ENCODE peak calls at places on chromosomes 16 and 17, in eight cellular contexts. One of them, this sample, is unnamed.

GRCh38 chr16:10558746-10559641 is 21.4 kb downstream of the EMP2 start:
- DNase-seq in GM12892: no peak
- DNase-seq in C1 segment of cervical spinal cord: peak; percentile 50
- DNase-seq in osteocyte: no peak
- DNase-seq in stimulated activated CD4-positive, alpha-beta T cell treated with anti-CD3 and anti-CD28 coated beads, TNF-alpha, amount 100 ng/mL, for 48 hours: no peak
- DNase-seq in non-pigmented ciliary epithelial cell: no peak
- DNase-seq in NCI-H1105 treated with DMSO at 0.1 percent for 48 hours: no peak
- DNase-seq in CD8-positive, alpha-beta T cell: no peak
- DNase-seq in this sample: peak; percentile 96

GRCh38 chr16:67100569-67101300 is 9.0 kb upstream of the PHAF1 start:
- DNase-seq in C1 segment of cervical spinal cord: no peak
- DNase-seq in GM12892: no peak
- DNase-seq in osteocyte: no peak
- DNase-seq in NCI-H1105 treated with DMSO at 0.1 percent for 48 hours: no peak
- DNase-seq in stimulated activated CD4-positive, alpha-beta T cell treated with anti-CD3 and anti-CD28 coated beads, TNF-alpha, amount 100 ng/mL, for 48 hours: no peak
- DNase-seq in CD8-positive, alpha-beta T cell: no peak
- DNase-seq in non-pigmented ciliary epithelial cell: no peak
- DNase-seq in this sample: no peak

GRCh38 chr17:20156196-20157077 is 147.3 kb downstream of the SPECC1 start:
- DNase-seq in C1 segment of cervical spinal cord: no peak
- DNase-seq in osteocyte: peak; percentile 82
- DNase-seq in GM12892: peak; percentile 42
- DNase-seq in CD8-positive, alpha-beta T cell: peak; percentile 26
- DNase-seq in NCI-H1105 treated with DMSO at 0.1 percent for 48 hours: peak; percentile 46
- DNase-seq in stimulated activated CD4-positive, alpha-beta T cell treated with anti-CD3 and anti-CD28 coated beads, TNF-alpha, amount 100 ng/mL, for 48 hours: no peak
- DNase-seq in non-pigmented ciliary epithelial cell: no peak
- DNase-seq in this sample: peak; percentile 26

GRCh38 chr17:6126768-6127167 is 56.6 kb downstream of the WSCD1 start:
- DNase-seq in NCI-H1105 treated with DMSO at 0.1 percent for 48 hours: no peak
- DNase-seq in non-pigmented ciliary epithelial cell: no peak
- DNase-seq in GM12892: no peak
- DNase-seq in stimulated activated CD4-positive, alpha-beta T cell treated with anti-CD3 and anti-CD28 coated beads, TNF-alpha, amount 100 ng/mL, for 48 hours: no peak
- DNase-seq in CD8-positive, alpha-beta T cell: no peak
- DNase-seq in C1 segment of cervical spinal cord: no peak
- DNase-seq in osteocyte: no peak
- DNase-seq in this sample: no peak

GRCh38 chr17:4249452-4250029 is 14.2 kb downstream of the ANKFY1 start:
- DNase-seq in osteocyte: no peak
- DNase-seq in non-pigmented ciliary epithelial cell: no peak
- DNase-seq in stimulated activated CD4-positive, alpha-beta T cell treated with anti-CD3 and anti-CD28 coated beads, TNF-alpha, amount 100 ng/mL, for 48 hours: no peak
- DNase-seq in CD8-positive, alpha-beta T cell: no peak
- DNase-seq in NCI-H1105 treated with DMSO at 0.1 percent for 48 hours: no peak
- DNase-seq in C1 segment of cervical spinal cord: no peak
- DNase-seq in GM12892: no peak
- DNase-seq in this sample: no peak

GRCh38 chr17:549197-550040 is 165.2 kb downstream of the VPS53 start:
- DNase-seq in osteocyte: no peak
- DNase-seq in stimulated activated CD4-positive, alpha-beta T cell treated with anti-CD3 and anti-CD28 coated beads, TNF-alpha, amount 100 ng/mL, for 48 hours: no peak
- DNase-seq in C1 segment of cervical spinal cord: no peak
- DNase-seq in non-pigmented ciliary epithelial cell: no peak
- DNase-seq in NCI-H1105 treated with DMSO at 0.1 percent for 48 hours: peak; percentile 8
- DNase-seq in CD8-positive, alpha-beta T cell: no peak
- DNase-seq in GM12892: no peak
- DNase-seq in this sample: no peak

GRCh38 chr16:11016993-11017392 is 72.6 kb downstream of the CLEC16A start:
- DNase-seq in NCI-H1105 treated with DMSO at 0.1 percent for 48 hours: no peak
- DNase-seq in CD8-positive, alpha-beta T cell: peak; percentile 44
- DNase-seq in C1 segment of cervical spinal cord: no peak
- DNase-seq in stimulated activated CD4-positive, alpha-beta T cell treated with anti-CD3 and anti-CD28 coated beads, TNF-alpha, amount 100 ng/mL, for 48 hours: no peak
- DNase-seq in GM12892: no peak
- DNase-seq in non-pigmented ciliary epithelial cell: no peak
- DNase-seq in osteocyte: no peak
- DNase-seq in this sample: peak; percentile 97

GRCh38 chr17:41800601-41801373 is 11.0 kb downstream of the P3H4 start:
- DNase-seq in osteocyte: no peak
- DNase-seq in NCI-H1105 treated with DMSO at 0.1 percent for 48 hours: no peak
- DNase-seq in stimulated activated CD4-positive, alpha-beta T cell treated with anti-CD3 and anti-CD28 coated beads, TNF-alpha, amount 100 ng/mL, for 48 hours: no peak
- DNase-seq in C1 segment of cervical spinal cord: no peak
- DNase-seq in non-pigmented ciliary epithelial cell: no peak
- DNase-seq in CD8-positive, alpha-beta T cell: no peak
- DNase-seq in GM12892: no peak
- DNase-seq in this sample: no peak

GRCh38 chr17:41813039-41813680 is 356 bp downstream of the FKBP10 start:
- DNase-seq in stimulated activated CD4-positive, alpha-beta T cell treated with anti-CD3 and anti-CD28 coated beads, TNF-alpha, amount 100 ng/mL, for 48 hours: no peak
- DNase-seq in GM12892: no peak
- DNase-seq in non-pigmented ciliary epithelial cell: no peak
- DNase-seq in C1 segment of cervical spinal cord: no peak
- DNase-seq in osteocyte: no peak
- DNase-seq in NCI-H1105 treated with DMSO at 0.1 percent for 48 hours: no peak
- DNase-seq in CD8-positive, alpha-beta T cell: no peak
- DNase-seq in this sample: no peak

GRCh38 chr16:88747588-88748301 is 37.3 kb downstream of the PIEZO1 start:
- DNase-seq in GM12892: peak; percentile 67
- DNase-seq in CD8-positive, alpha-beta T cell: no peak
- DNase-seq in C1 segment of cervical spinal cord: no peak
- DNase-seq in osteocyte: no peak
- DNase-seq in stimulated activated CD4-positive, alpha-beta T cell treated with anti-CD3 and anti-CD28 coated beads, TNF-alpha, amount 100 ng/mL, for 48 hours: no peak
- DNase-seq in non-pigmented ciliary epithelial cell: no peak
- DNase-seq in NCI-H1105 treated with DMSO at 0.1 percent for 48 hours: no peak
- DNase-seq in this sample: peak; percentile 54

GRCh38 chr17:47276868-47277267 is 23.2 kb downstream of the ITGB3 start:
- DNase-seq in non-pigmented ciliary epithelial cell: no peak
- DNase-seq in osteocyte: peak; percentile 89
- DNase-seq in GM12892: no peak
- DNase-seq in CD8-positive, alpha-beta T cell: no peak
- DNase-seq in C1 segment of cervical spinal cord: no peak
- DNase-seq in NCI-H1105 treated with DMSO at 0.1 percent for 48 hours: peak; percentile 22
- DNase-seq in stimulated activated CD4-positive, alpha-beta T cell treated with anti-CD3 and anti-CD28 coated beads, TNF-alpha, amount 100 ng/mL, for 48 hours: no peak
- DNase-seq in this sample: peak; percentile 89

GRCh38 chr17:40194821-40195220 is 17.6 kb downstream of the RAPGEFL1 start:
- DNase-seq in GM12892: no peak
- DNase-seq in osteocyte: no peak
- DNase-seq in non-pigmented ciliary epithelial cell: no peak
- DNase-seq in C1 segment of cervical spinal cord: no peak
- DNase-seq in NCI-H1105 treated with DMSO at 0.1 percent for 48 hours: no peak
- DNase-seq in CD8-positive, alpha-beta T cell: no peak
- DNase-seq in stimulated activated CD4-positive, alpha-beta T cell treated with anti-CD3 and anti-CD28 coated beads, TNF-alpha, amount 100 ng/mL, for 48 hours: no peak
- DNase-seq in this sample: no peak

GRCh38 chr17:28745052-28745776 is 1.4 kb downstream of the TRAF4 start:
- DNase-seq in C1 segment of cervical spinal cord: peak; percentile 85
- DNase-seq in GM12892: no peak
- DNase-seq in NCI-H1105 treated with DMSO at 0.1 percent for 48 hours: peak; percentile 20
- DNase-seq in osteocyte: peak; percentile 86
- DNase-seq in non-pigmented ciliary epithelial cell: no peak
- DNase-seq in stimulated activated CD4-positive, alpha-beta T cell treated with anti-CD3 and anti-CD28 coated beads, TNF-alpha, amount 100 ng/mL, for 48 hours: no peak
- DNase-seq in CD8-positive, alpha-beta T cell: no peak
- DNase-seq in this sample: peak; percentile 59

GRCh38 chr16:67481561-67482259 is 753 bp upstream of the ATP6V0D1 start:
- DNase-seq in C1 segment of cervical spinal cord: no peak
- DNase-seq in stimulated activated CD4-positive, alpha-beta T cell treated with anti-CD3 and anti-CD28 coated beads, TNF-alpha, amount 100 ng/mL, for 48 hours: peak; percentile 46
- DNase-seq in non-pigmented ciliary epithelial cell: no peak
- DNase-seq in osteocyte: no peak
- DNase-seq in GM12892: no peak
- DNase-seq in NCI-H1105 treated with DMSO at 0.1 percent for 48 hours: peak; percentile 40
- DNase-seq in CD8-positive, alpha-beta T cell: peak; percentile 42
- DNase-seq in this sample: no peak

GRCh38 chr16:31400191-31400590 is 7.1 kb downstream of the ITGAD start:
- DNase-seq in stimulated activated CD4-positive, alpha-beta T cell treated with anti-CD3 and anti-CD28 coated beads, TNF-alpha, amount 100 ng/mL, for 48 hours: no peak
- DNase-seq in NCI-H1105 treated with DMSO at 0.1 percent for 48 hours: no peak
- DNase-seq in non-pigmented ciliary epithelial cell: no peak
- DNase-seq in osteocyte: no peak
- DNase-seq in C1 segment of cervical spinal cord: no peak
- DNase-seq in CD8-positive, alpha-beta T cell: no peak
- DNase-seq in GM12892: no peak
- DNase-seq in this sample: no peak

GRCh38 chr17:27996157-27997043 is 46.1 kb upstream of the NLK start:
- DNase-seq in C1 segment of cervical spinal cord: no peak
- DNase-seq in non-pigmented ciliary epithelial cell: no peak
- DNase-seq in GM12892: no peak
- DNase-seq in CD8-positive, alpha-beta T cell: no peak
- DNase-seq in stimulated activated CD4-positive, alpha-beta T cell treated with anti-CD3 and anti-CD28 coated beads, TNF-alpha, amount 100 ng/mL, for 48 hours: no peak
- DNase-seq in osteocyte: no peak
- DNase-seq in NCI-H1105 treated with DMSO at 0.1 percent for 48 hours: peak; percentile 61
- DNase-seq in this sample: no peak

GRCh38 chr17:41666708-41667279 is 21.9 kb upstream of the EIF1 start:
- DNase-seq in non-pigmented ciliary epithelial cell: no peak
- DNase-seq in CD8-positive, alpha-beta T cell: peak; percentile 83
- DNase-seq in stimulated activated CD4-positive, alpha-beta T cell treated with anti-CD3 and anti-CD28 coated beads, TNF-alpha, amount 100 ng/mL, for 48 hours: peak; percentile 82
- DNase-seq in C1 segment of cervical spinal cord: peak; percentile 59
- DNase-seq in GM12892: peak; percentile 80
- DNase-seq in NCI-H1105 treated with DMSO at 0.1 percent for 48 hours: peak; percentile 61
- DNase-seq in osteocyte: peak; percentile 92
- DNase-seq in this sample: peak; percentile 72

GRCh38 chr16:57998484-57998883 is 2.0 kb downstream of the ZNF319 start:
- DNase-seq in stimulated activated CD4-positive, alpha-beta T cell treated with anti-CD3 and anti-CD28 coated beads, TNF-alpha, amount 100 ng/mL, for 48 hours: no peak
- DNase-seq in C1 segment of cervical spinal cord: no peak
- DNase-seq in osteocyte: no peak
- DNase-seq in GM12892: no peak
- DNase-seq in NCI-H1105 treated with DMSO at 0.1 percent for 48 hours: no peak
- DNase-seq in non-pigmented ciliary epithelial cell: no peak
- DNase-seq in CD8-positive, alpha-beta T cell: peak; percentile 65
- DNase-seq in this sample: no peak

GRCh38 chr17:45432405-45433113 is at the start of gene ARHGAP27:
- DNase-seq in NCI-H1105 treated with DMSO at 0.1 percent for 48 hours: no peak
- DNase-seq in stimulated activated CD4-positive, alpha-beta T cell treated with anti-CD3 and anti-CD28 coated beads, TNF-alpha, amount 100 ng/mL, for 48 hours: no peak
- DNase-seq in CD8-positive, alpha-beta T cell: no peak
- DNase-seq in C1 segment of cervical spinal cord: no peak
- DNase-seq in osteocyte: no peak
- DNase-seq in GM12892: no peak
- DNase-seq in non-pigmented ciliary epithelial cell: no peak
- DNase-seq in this sample: no peak

GRCh38 chr17:7129311-7129710 is 14.7 kb upstream of the ASGR2 start:
- DNase-seq in non-pigmented ciliary epithelial cell: no peak
- DNase-seq in osteocyte: no peak
- DNase-seq in NCI-H1105 treated with DMSO at 0.1 percent for 48 hours: no peak
- DNase-seq in GM12892: no peak
- DNase-seq in stimulated activated CD4-positive, alpha-beta T cell treated with anti-CD3 and anti-CD28 coated beads, TNF-alpha, amount 100 ng/mL, for 48 hours: no peak
- DNase-seq in C1 segment of cervical spinal cord: no peak
- DNase-seq in CD8-positive, alpha-beta T cell: no peak
- DNase-seq in this sample: no peak